ENCODE peak calls at places on chromosome 2, in seven cellular contexts. J is germinal center; X is CD8-positive, alpha-beta T cell; W is ELR; I is colonic mucosa; Y is GM23248; U is stimulated activated CD8-positive, alpha-beta memory T cell treated with anti-CD3 and anti-CD28 coated beads, Interleukin-15, amount 100 ng/mL, for 4 hours. A is an unnamed sample.

GRCh38 chr2:121076885-121077549 is 208.0 kb downstream of the TFCP2L1 start:
- DNase-seq in X (peak), I (peak), W (peak), Y (peak), J (peak), U (peak), A (peak)

GRCh38 chr2:163637876-163638275 is 97.9 kb downstream of the FIGN start:
- DNase-seq in X (no peak), W (no peak), Y (no peak), U (no peak), J (no peak), I (no peak), A (no peak)

GRCh38 chr2:215612770-215613169 is 176.9 kb upstream of the FN1 start:
- DNase-seq in U (no peak), I (no peak), Y (peak), X (no peak), J (no peak), W (peak), A (no peak)

GRCh38 chr2:71716697-71717624 is 263.6 kb downstream of the DYSF start:
- DNase-seq in X (no peak), U (no peak), Y (peak), J (no peak), W (peak), I (peak), A (no peak)

GRCh38 chr2:100321881-100322820 is at the start of gene LONRF2:
- DNase-seq in J (peak), X (no peak), I (no peak), W (no peak), U (no peak), Y (peak), A (no peak)

GRCh38 chr2:237879058-237879430 is 19.6 kb downstream of the RAMP1 start:
- DNase-seq in I (no peak), U (no peak), W (peak), X (no peak), J (no peak), Y (peak), A (no peak)

GRCh38 chr2:135603543-135603942 is 72.3 kb downstream of the R3HDM1 start:
- DNase-seq in W (no peak), Y (no peak), J (no peak), U (no peak), X (no peak), I (no peak), A (no peak)

GRCh38 chr2:240465268-240465764 is 29.9 kb downstream of the GPC1 start:
- DNase-seq in U (no peak), J (no peak), Y (no peak), I (peak), X (peak), W (no peak), A (no peak)

GRCh38 chr2:111185496-111186022 is 64.8 kb downstream of the BCL2L11 start:
- DNase-seq in I (peak), U (no peak), W (no peak), J (no peak), X (no peak), Y (no peak), A (no peak)

GRCh38 chr2:237662671-237663093 is 35.3 kb downstream of the LRRFIP1 start:
- DNase-seq in Y (peak), I (peak), J (no peak), X (peak), W (peak), U (no peak), A (peak)

GRCh38 chr2:238162516-238163441 is 4.0 kb downstream of the ERFE start:
- DNase-seq in Y (peak), J (no peak), U (no peak), X (no peak), I (no peak), W (peak), A (no peak)

GRCh38 chr2:133949595-133949994 is 304.3 kb upstream of the MGAT5 start:
- DNase-seq in Y (no peak), I (no peak), J (no peak), W (no peak), U (no peak), X (no peak), A (no peak)

GRCh38 chr2:23524261-23524706 is 139.3 kb downstream of the KLHL29 start:
- DNase-seq in W (peak), X (no peak), Y (peak), U (no peak), I (no peak), J (no peak), A (no peak)

GRCh38 chr2:219439518-219439917 is 4.9 kb downstream of the SPEG start:
- DNase-seq in X (no peak), I (no peak), Y (no peak), U (no peak), J (no peak), W (no peak), A (no peak)